ENCODE peak calls at places on chromosomes 3 and 15, in six cellular contexts. One of them, this sample, is unnamed.

GRCh38 chr15:51561271-51561670 is 61.3 kb downstream of the DMXL2 start:
- DNase-seq in fibroblast of villous mesenchyme: no peak
- DNase-seq in right atrium auricular region: no peak
- DNase-seq in IMR-90: no peak
- DNase-seq in SK-N-SH: no peak
- DNase-seq in CD8-positive, alpha-beta memory T cell: no peak
- DNase-seq in this sample: no peak

GRCh38 chr15:63502137-63502801 is 2.1 kb upstream of the USP3 start:
- DNase-seq in fibroblast of villous mesenchyme: peak
- DNase-seq in right atrium auricular region: no peak
- DNase-seq in IMR-90: peak
- DNase-seq in SK-N-SH: no peak
- DNase-seq in CD8-positive, alpha-beta memory T cell: no peak
- DNase-seq in this sample: peak

GRCh38 chr3:37086918-37087317 is 87.5 kb downstream of the LRRFIP2 start:
- DNase-seq in fibroblast of villous mesenchyme: no peak
- DNase-seq in right atrium auricular region: no peak
- DNase-seq in IMR-90: no peak
- DNase-seq in SK-N-SH: no peak
- DNase-seq in CD8-positive, alpha-beta memory T cell: no peak
- DNase-seq in this sample: no peak

GRCh38 chr3:71662553-71662952 is 62.6 kb downstream of the EIF4E3 start:
- DNase-seq in fibroblast of villous mesenchyme: no peak
- DNase-seq in right atrium auricular region: no peak
- DNase-seq in IMR-90: no peak
- DNase-seq in SK-N-SH: no peak
- DNase-seq in CD8-positive, alpha-beta memory T cell: peak
- DNase-seq in this sample: no peak

GRCh38 chr3:121627622-121628021 is 33.1 kb downstream of the HCLS1 start:
- DNase-seq in fibroblast of villous mesenchyme: no peak
- DNase-seq in right atrium auricular region: no peak
- DNase-seq in IMR-90: no peak
- DNase-seq in SK-N-SH: no peak
- DNase-seq in CD8-positive, alpha-beta memory T cell: no peak
- DNase-seq in this sample: no peak

GRCh38 chr3:174949523-174949922 is 90.4 kb downstream of the NAALADL2 start:
- DNase-seq in fibroblast of villous mesenchyme: peak
- DNase-seq in right atrium auricular region: no peak
- DNase-seq in IMR-90: peak
- DNase-seq in SK-N-SH: no peak
- DNase-seq in CD8-positive, alpha-beta memory T cell: no peak
- DNase-seq in this sample: peak

GRCh38 chr3:54989023-54989380 is 61.1 kb upstream of the LRTM1 start:
- DNase-seq in fibroblast of villous mesenchyme: no peak
- DNase-seq in right atrium auricular region: no peak
- DNase-seq in IMR-90: no peak
- DNase-seq in SK-N-SH: no peak
- DNase-seq in CD8-positive, alpha-beta memory T cell: no peak
- DNase-seq in this sample: peak

GRCh38 chr3:119418641-119419040 is 44.8 kb downstream of the TMEM39A start:
- DNase-seq in fibroblast of villous mesenchyme: peak
- DNase-seq in right atrium auricular region: no peak
- DNase-seq in IMR-90: peak
- DNase-seq in SK-N-SH: no peak
- DNase-seq in CD8-positive, alpha-beta memory T cell: no peak
- DNase-seq in this sample: no peak

GRCh38 chr3:70053293-70053692 is 53.8 kb downstream of the SAMMSON start:
- DNase-seq in fibroblast of villous mesenchyme: no peak
- DNase-seq in right atrium auricular region: no peak
- DNase-seq in IMR-90: no peak
- DNase-seq in SK-N-SH: no peak
- DNase-seq in CD8-positive, alpha-beta memory T cell: no peak
- DNase-seq in this sample: no peak

GRCh38 chr15:64699767-64700388 is 75.5 kb downstream of the RBPMS2 start:
- DNase-seq in fibroblast of villous mesenchyme: peak
- DNase-seq in right atrium auricular region: peak
- DNase-seq in IMR-90: peak
- DNase-seq in SK-N-SH: peak
- DNase-seq in CD8-positive, alpha-beta memory T cell: no peak
- DNase-seq in this sample: peak
- H3K4me3 ChIP-seq in fibroblast of villous mesenchyme: peak
- H3K4me3 ChIP-seq in right atrium auricular region: peak
- H3K4me3 ChIP-seq in IMR-90: no peak
- H3K4me3 ChIP-seq in SK-N-SH: peak
- H3K4me3 ChIP-seq in CD8-positive, alpha-beta memory T cell: no peak
- H3K4me3 ChIP-seq in this sample: peak

GRCh38 chr3:42061042-42061710 is 30.0 kb upstream of the TRAK1 start:
- DNase-seq in fibroblast of villous mesenchyme: peak
- DNase-seq in right atrium auricular region: no peak
- DNase-seq in IMR-90: no peak
- DNase-seq in SK-N-SH: no peak
- DNase-seq in CD8-positive, alpha-beta memory T cell: no peak
- DNase-seq in this sample: no peak
- H3K4me3 ChIP-seq in fibroblast of villous mesenchyme: no peak
- H3K4me3 ChIP-seq in right atrium auricular region: no peak
- H3K4me3 ChIP-seq in IMR-90: no peak
- H3K4me3 ChIP-seq in SK-N-SH: no peak
- H3K4me3 ChIP-seq in CD8-positive, alpha-beta memory T cell: no peak
- H3K4me3 ChIP-seq in this sample: no peak

GRCh38 chr3:42662813-42663535 is 9.5 kb downstream of the ZBTB47 start:
- DNase-seq in fibroblast of villous mesenchyme: no peak
- DNase-seq in right atrium auricular region: no peak
- DNase-seq in IMR-90: no peak
- DNase-seq in SK-N-SH: no peak
- DNase-seq in CD8-positive, alpha-beta memory T cell: no peak
- DNase-seq in this sample: no peak

GRCh38 chr3:42666022-42666421 is 12.5 kb downstream of the ZBTB47 start:
- DNase-seq in fibroblast of villous mesenchyme: no peak
- DNase-seq in right atrium auricular region: no peak
- DNase-seq in IMR-90: no peak
- DNase-seq in SK-N-SH: peak
- DNase-seq in CD8-positive, alpha-beta memory T cell: no peak
- DNase-seq in this sample: no peak

GRCh38 chr3:42663581-42664442 is 10.3 kb downstream of the ZBTB47 start:
- DNase-seq in fibroblast of villous mesenchyme: no peak
- DNase-seq in right atrium auricular region: no peak
- DNase-seq in IMR-90: no peak
- DNase-seq in SK-N-SH: peak
- DNase-seq in CD8-positive, alpha-beta memory T cell: no peak
- DNase-seq in this sample: no peak

GRCh38 chr3:42665050-42665878 is 11.8 kb downstream of the ZBTB47 start:
- DNase-seq in fibroblast of villous mesenchyme: no peak
- DNase-seq in right atrium auricular region: no peak
- DNase-seq in IMR-90: no peak
- DNase-seq in SK-N-SH: peak
- DNase-seq in CD8-positive, alpha-beta memory T cell: no peak
- DNase-seq in this sample: no peak

GRCh38 chr3:42664443-42664814 is 10.9 kb downstream of the ZBTB47 start:
- DNase-seq in fibroblast of villous mesenchyme: no peak
- DNase-seq in right atrium auricular region: no peak
- DNase-seq in IMR-90: no peak
- DNase-seq in SK-N-SH: peak
- DNase-seq in CD8-positive, alpha-beta memory T cell: no peak
- DNase-seq in this sample: no peak
- H3K4me3 ChIP-seq in fibroblast of villous mesenchyme: no peak
- H3K4me3 ChIP-seq in right atrium auricular region: no peak
- H3K4me3 ChIP-seq in IMR-90: no peak
- H3K4me3 ChIP-seq in SK-N-SH: no peak
- H3K4me3 ChIP-seq in CD8-positive, alpha-beta memory T cell: no peak
- H3K4me3 ChIP-seq in this sample: no peak

GRCh38 chr15:87976552-87976951 is 280.0 kb downstream of the NTRK3 start:
- DNase-seq in fibroblast of villous mesenchyme: no peak
- DNase-seq in right atrium auricular region: no peak
- DNase-seq in IMR-90: no peak
- DNase-seq in SK-N-SH: no peak
- DNase-seq in CD8-positive, alpha-beta memory T cell: no peak
- DNase-seq in this sample: no peak
- H3K4me3 ChIP-seq in fibroblast of villous mesenchyme: no peak
- H3K4me3 ChIP-seq in right atrium auricular region: no peak
- H3K4me3 ChIP-seq in IMR-90: no peak
- H3K4me3 ChIP-seq in SK-N-SH: no peak
- H3K4me3 ChIP-seq in CD8-positive, alpha-beta memory T cell: no peak
- H3K4me3 ChIP-seq in this sample: no peak

GRCh38 chr3:126100688-126101301 is 16.9 kb upstream of the SLC41A3 start:
- DNase-seq in fibroblast of villous mesenchyme: peak
- DNase-seq in right atrium auricular region: no peak
- DNase-seq in IMR-90: peak
- DNase-seq in SK-N-SH: peak
- DNase-seq in CD8-positive, alpha-beta memory T cell: no peak
- DNase-seq in this sample: peak
- H3K4me3 ChIP-seq in fibroblast of villous mesenchyme: no peak
- H3K4me3 ChIP-seq in right atrium auricular region: no peak
- H3K4me3 ChIP-seq in IMR-90: no peak
- H3K4me3 ChIP-seq in SK-N-SH: no peak
- H3K4me3 ChIP-seq in CD8-positive, alpha-beta memory T cell: no peak
- H3K4me3 ChIP-seq in this sample: no peak

DNA sequence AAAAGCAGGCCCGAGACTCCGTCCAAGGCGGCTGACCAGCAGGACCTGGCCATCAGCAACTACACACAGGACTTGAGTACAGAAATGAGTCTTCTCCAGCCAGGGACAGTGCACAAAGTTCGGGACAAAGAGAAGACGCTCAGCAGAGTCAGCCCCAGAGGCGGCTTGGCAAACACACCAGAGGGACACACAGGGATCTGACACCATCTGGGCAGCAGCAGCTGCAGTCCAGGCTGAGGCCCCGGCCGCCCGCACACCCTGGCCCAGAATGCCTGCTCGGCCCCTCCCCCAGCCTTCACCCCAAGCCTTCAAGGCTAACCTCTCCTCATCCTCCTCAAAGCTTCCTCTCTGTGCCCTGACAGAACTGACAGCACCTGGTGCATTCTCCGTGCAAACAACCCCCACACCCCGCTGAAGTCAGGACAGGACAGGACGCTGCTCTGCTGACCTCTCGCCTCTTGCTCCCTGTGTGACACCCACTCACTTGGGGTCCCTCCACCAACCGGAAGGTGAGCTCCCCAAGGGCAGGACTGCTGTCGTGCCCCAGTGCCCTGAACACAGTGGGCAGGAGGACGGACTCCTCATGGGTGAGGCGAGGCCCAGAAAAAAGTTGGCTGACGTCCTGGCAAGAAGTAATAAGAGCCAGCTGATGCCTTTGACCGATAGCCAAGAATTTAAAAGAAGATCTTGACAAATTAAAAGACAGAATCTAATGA is 61.0 kb downstream of the XXYLT1 start:
- DNase-seq in fibroblast of villous mesenchyme: peak
- DNase-seq in right atrium auricular region: no peak
- DNase-seq in IMR-90: peak
- DNase-seq in SK-N-SH: peak
- DNase-seq in CD8-positive, alpha-beta memory T cell: no peak
- DNase-seq in this sample: peak
- H3K4me3 ChIP-seq in fibroblast of villous mesenchyme: no peak
- H3K4me3 ChIP-seq in right atrium auricular region: peak
- H3K4me3 ChIP-seq in IMR-90: no peak
- H3K4me3 ChIP-seq in SK-N-SH: no peak
- H3K4me3 ChIP-seq in CD8-positive, alpha-beta memory T cell: no peak
- H3K4me3 ChIP-seq in this sample: peak

GRCh38 chr15:70093481-70094309 is 4.0 kb downstream of the TLE3 start:
- DNase-seq in fibroblast of villous mesenchyme: peak
- DNase-seq in right atrium auricular region: no peak
- DNase-seq in IMR-90: no peak
- DNase-seq in SK-N-SH: no peak
- DNase-seq in CD8-positive, alpha-beta memory T cell: no peak
- DNase-seq in this sample: peak
- H3K4me3 ChIP-seq in fibroblast of villous mesenchyme: peak
- H3K4me3 ChIP-seq in right atrium auricular region: no peak
- H3K4me3 ChIP-seq in IMR-90: no peak
- H3K4me3 ChIP-seq in SK-N-SH: peak
- H3K4me3 ChIP-seq in CD8-positive, alpha-beta memory T cell: peak
- H3K4me3 ChIP-seq in this sample: no peak

GRCh38 chr15:78567541-78567940 is 2.2 kb downstream of the CHRNA5 start:
- DNase-seq in fibroblast of villous mesenchyme: no peak
- DNase-seq in right atrium auricular region: no peak
- DNase-seq in IMR-90: no peak
- DNase-seq in SK-N-SH: no peak
- DNase-seq in CD8-positive, alpha-beta memory T cell: no peak
- DNase-seq in this sample: no peak

GRCh38 chr15:78563092-78563491 is 2.2 kb upstream of the CHRNA5 start:
- DNase-seq in fibroblast of villous mesenchyme: no peak
- DNase-seq in right atrium auricular region: no peak
- DNase-seq in IMR-90: no peak
- DNase-seq in SK-N-SH: no peak
- DNase-seq in CD8-positive, alpha-beta memory T cell: no peak
- DNase-seq in this sample: no peak

GRCh38 chr15:78565951-78566774 is 843 bp downstream of the CHRNA5 start:
- DNase-seq in fibroblast of villous mesenchyme: peak
- DNase-seq in right atrium auricular region: no peak
- DNase-seq in IMR-90: peak
- DNase-seq in SK-N-SH: peak
- DNase-seq in CD8-positive, alpha-beta memory T cell: peak
- DNase-seq in this sample: peak

GRCh38 chr15:78565097-78565950 is at the start of gene CHRNA5:
- DNase-seq in fibroblast of villous mesenchyme: peak
- DNase-seq in right atrium auricular region: peak
- DNase-seq in IMR-90: peak
- DNase-seq in SK-N-SH: peak
- DNase-seq in CD8-positive, alpha-beta memory T cell: peak
- DNase-seq in this sample: peak

GRCh38 chr15:78564743-78565096 is 600 bp upstream of the CHRNA5 start:
- DNase-seq in fibroblast of villous mesenchyme: no peak
- DNase-seq in right atrium auricular region: no peak
- DNase-seq in IMR-90: no peak
- DNase-seq in SK-N-SH: no peak
- DNase-seq in CD8-positive, alpha-beta memory T cell: no peak
- DNase-seq in this sample: no peak
- H3K4me3 ChIP-seq in fibroblast of villous mesenchyme: no peak
- H3K4me3 ChIP-seq in right atrium auricular region: peak
- H3K4me3 ChIP-seq in IMR-90: no peak
- H3K4me3 ChIP-seq in SK-N-SH: peak
- H3K4me3 ChIP-seq in CD8-positive, alpha-beta memory T cell: peak
- H3K4me3 ChIP-seq in this sample: peak

GRCh38 chr15:92733090-92733933 is 77.7 kb upstream of the FAM174B start:
- DNase-seq in fibroblast of villous mesenchyme: no peak
- DNase-seq in right atrium auricular region: no peak
- DNase-seq in IMR-90: no peak
- DNase-seq in SK-N-SH: no peak
- DNase-seq in CD8-positive, alpha-beta memory T cell: no peak
- DNase-seq in this sample: no peak

DNA sequence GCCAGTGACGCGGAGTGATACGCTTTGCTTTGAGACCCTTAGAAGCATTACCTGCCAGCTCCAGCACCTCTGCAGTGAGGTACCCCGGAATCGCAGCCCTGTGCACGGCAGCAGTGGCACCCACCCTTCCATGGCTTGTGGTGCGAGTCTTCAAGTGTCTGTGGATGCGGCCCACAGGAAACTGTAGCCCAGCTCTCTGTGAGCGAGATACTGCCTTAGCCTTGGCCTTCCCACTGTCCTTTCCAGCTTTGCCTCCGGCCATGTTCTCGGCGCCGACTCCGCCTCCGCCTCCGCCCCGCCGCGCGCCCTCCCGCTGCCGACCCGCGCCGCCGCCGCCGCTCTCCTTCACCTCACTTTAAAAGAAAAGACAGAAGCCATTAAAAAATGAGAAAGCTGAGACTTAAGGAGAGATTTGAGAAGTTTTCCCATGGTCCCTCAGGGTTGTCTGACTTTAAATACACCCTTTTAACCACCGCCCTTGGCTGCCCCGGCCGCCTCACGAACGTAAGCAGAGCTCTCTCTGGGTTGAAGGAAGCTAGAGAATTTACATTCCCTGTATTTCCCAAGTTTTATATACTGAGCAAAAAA is 78.5 kb upstream of the FAM174B start:
- DNase-seq in fibroblast of villous mesenchyme: peak
- DNase-seq in right atrium auricular region: no peak
- DNase-seq in IMR-90: peak
- DNase-seq in SK-N-SH: peak
- DNase-seq in CD8-positive, alpha-beta memory T cell: peak
- DNase-seq in this sample: peak
- H3K4me3 ChIP-seq in fibroblast of villous mesenchyme: peak
- H3K4me3 ChIP-seq in right atrium auricular region: peak
- H3K4me3 ChIP-seq in IMR-90: peak
- H3K4me3 ChIP-seq in SK-N-SH: peak
- H3K4me3 ChIP-seq in CD8-positive, alpha-beta memory T cell: peak
- H3K4me3 ChIP-seq in this sample: peak

This sample was measured in AG10803.